ENCODE peak calls at places on chromosome 16, in four cellular contexts. One of them, this sample, is unnamed.

GRCh38 chr16:78895661-78896060 is 704.9 kb downstream of the MAF start:
- DNase-seq in activated T-helper 1 cell treated with anti-CD3 and anti-CD28 coated beads, Interleukin-2, amount 50 U/mL, for 16 hours: no peak
- DNase-seq in psoas muscle: no peak
- DNase-seq in NCI-H1694 treated with DMSO at 0.1 percent for 48 hours: no peak
- DNase-seq in this sample: no peak

GRCh38 chr16:46801428-46802049 is 29.4 kb downstream of the C16orf87 start:
- DNase-seq in psoas muscle: no peak
- DNase-seq in activated T-helper 1 cell treated with anti-CD3 and anti-CD28 coated beads, Interleukin-2, amount 50 U/mL, for 16 hours: no peak
- DNase-seq in NCI-H1694 treated with DMSO at 0.1 percent for 48 hours: peak; percentile 50
- DNase-seq in this sample: no peak

GRCh38 chr16:52863000-52863399 is 189.7 kb downstream of the CHD9NB start:
- DNase-seq in NCI-H1694 treated with DMSO at 0.1 percent for 48 hours: no peak
- DNase-seq in activated T-helper 1 cell treated with anti-CD3 and anti-CD28 coated beads, Interleukin-2, amount 50 U/mL, for 16 hours: no peak
- DNase-seq in psoas muscle: no peak
- DNase-seq in this sample: no peak

GRCh38 chr16:88649924-88650748 is 717 bp downstream of the CYBA start:
- DNase-seq in psoas muscle: no peak
- DNase-seq in NCI-H1694 treated with DMSO at 0.1 percent for 48 hours: no peak
- DNase-seq in activated T-helper 1 cell treated with anti-CD3 and anti-CD28 coated beads, Interleukin-2, amount 50 U/mL, for 16 hours: no peak
- DNase-seq in this sample: no peak

GRCh38 chr16:1877089-1877488 is 5.1 kb upstream of the MEIOB start:
- DNase-seq in psoas muscle: no peak
- DNase-seq in NCI-H1694 treated with DMSO at 0.1 percent for 48 hours: no peak
- DNase-seq in activated T-helper 1 cell treated with anti-CD3 and anti-CD28 coated beads, Interleukin-2, amount 50 U/mL, for 16 hours: no peak
- DNase-seq in this sample: no peak

GRCh38 chr16:71883849-71884638 is at the start of gene ZNF821:
- DNase-seq in NCI-H1694 treated with DMSO at 0.1 percent for 48 hours: peak; percentile 48
- DNase-seq in psoas muscle: peak; percentile 86
- DNase-seq in activated T-helper 1 cell treated with anti-CD3 and anti-CD28 coated beads, Interleukin-2, amount 50 U/mL, for 16 hours: peak; percentile 69
- DNase-seq in this sample: peak; percentile 40

GRCh38 chr16:57530104-57530522 is 6.3 kb downstream of the CCDC102A start:
- DNase-seq in psoas muscle: peak; percentile 44
- DNase-seq in NCI-H1694 treated with DMSO at 0.1 percent for 48 hours: no peak
- DNase-seq in activated T-helper 1 cell treated with anti-CD3 and anti-CD28 coated beads, Interleukin-2, amount 50 U/mL, for 16 hours: peak; percentile 47
- DNase-seq in this sample: no peak

GRCh38 chr16:82633964-82634600 is 7.3 kb downstream of the CDH13 start:
- DNase-seq in NCI-H1694 treated with DMSO at 0.1 percent for 48 hours: peak; percentile 81
- DNase-seq in psoas muscle: peak; percentile 84
- DNase-seq in activated T-helper 1 cell treated with anti-CD3 and anti-CD28 coated beads, Interleukin-2, amount 50 U/mL, for 16 hours: no peak
- DNase-seq in this sample: no peak

GRCh38 chr16:49503242-49504022 is 129.8 kb downstream of the C16orf78 start:
- DNase-seq in psoas muscle: peak; percentile 48
- DNase-seq in activated T-helper 1 cell treated with anti-CD3 and anti-CD28 coated beads, Interleukin-2, amount 50 U/mL, for 16 hours: no peak
- DNase-seq in NCI-H1694 treated with DMSO at 0.1 percent for 48 hours: no peak
- DNase-seq in this sample: no peak

GRCh38 chr16:65817799-65818198 is 548.7 kb upstream of the CDH5 start:
- DNase-seq in activated T-helper 1 cell treated with anti-CD3 and anti-CD28 coated beads, Interleukin-2, amount 50 U/mL, for 16 hours: no peak
- DNase-seq in psoas muscle: no peak
- DNase-seq in NCI-H1694 treated with DMSO at 0.1 percent for 48 hours: no peak
- DNase-seq in this sample: no peak

GRCh38 chr16:30005341-30006094 is 5.3 kb downstream of the DOC2A start:
- DNase-seq in NCI-H1694 treated with DMSO at 0.1 percent for 48 hours: no peak
- DNase-seq in activated T-helper 1 cell treated with anti-CD3 and anti-CD28 coated beads, Interleukin-2, amount 50 U/mL, for 16 hours: no peak
- DNase-seq in psoas muscle: peak; percentile 72
- DNase-seq in this sample: no peak

GRCh38 chr16:4428500-4428899 is 2.8 kb downstream of the DNAJA3 start:
- DNase-seq in psoas muscle: peak; percentile 44
- DNase-seq in NCI-H1694 treated with DMSO at 0.1 percent for 48 hours: no peak
- DNase-seq in activated T-helper 1 cell treated with anti-CD3 and anti-CD28 coated beads, Interleukin-2, amount 50 U/mL, for 16 hours: no peak
- DNase-seq in this sample: no peak

GRCh38 chr16:87765776-87766484 is at the start of gene KLHDC4:
- DNase-seq in activated T-helper 1 cell treated with anti-CD3 and anti-CD28 coated beads, Interleukin-2, amount 50 U/mL, for 16 hours: peak; percentile 82
- DNase-seq in NCI-H1694 treated with DMSO at 0.1 percent for 48 hours: peak; percentile 65
- DNase-seq in psoas muscle: peak; percentile 94
- DNase-seq in this sample: peak; percentile 57

GRCh38 chr16:17416461-17417221 is 54.1 kb downstream of the XYLT1 start:
- DNase-seq in activated T-helper 1 cell treated with anti-CD3 and anti-CD28 coated beads, Interleukin-2, amount 50 U/mL, for 16 hours: peak; percentile 14
- DNase-seq in psoas muscle: no peak
- DNase-seq in NCI-H1694 treated with DMSO at 0.1 percent for 48 hours: no peak
- DNase-seq in this sample: no peak